ENCODE peak calls at places on chromosomes 13 and 19, in four cellular contexts. One of them, this sample, is unnamed.

GRCh38 chr13:34013061-34013460 is 195.1 kb downstream of the RFC3 start:
- DNase-seq in K562: no peak
- DNase-seq in HL-60: no peak
- DNase-seq in GM12878: no peak
- DNase-seq in this sample: no peak

GRCh38 chr19:46043519-46043918 is 2.7 kb upstream of the IGFL4 start:
- DNase-seq in K562: no peak
- DNase-seq in GM12878: no peak
- DNase-seq in HL-60: no peak
- DNase-seq in this sample: no peak

GRCh38 chr13:79246575-79246949 is 159.5 kb downstream of the RBM26 start:
- DNase-seq in GM12878: no peak
- DNase-seq in HL-60: no peak
- DNase-seq in K562: no peak
- DNase-seq in this sample: no peak

GRCh38 chr19:40284501-40285352 is at the start of gene AKT2:
- DNase-seq in HL-60: peak
- DNase-seq in GM12878: peak
- DNase-seq in K562: peak
- DNase-seq in this sample: peak

GRCh38 chr13:98813993-98814392 is 61.5 kb upstream of the SLC15A1 start:
- DNase-seq in K562: no peak
- DNase-seq in HL-60: no peak
- DNase-seq in GM12878: no peak
- DNase-seq in this sample: no peak

GRCh38 chr13:24301911-24302310 is 7.5 kb upstream of the C1QTNF9 start:
- DNase-seq in GM12878: no peak
- DNase-seq in K562: no peak
- DNase-seq in HL-60: no peak
- DNase-seq in this sample: no peak

GRCh38 chr13:103883152-103883551 is 816.9 kb upstream of the SLC10A2 start:
- DNase-seq in HL-60: peak
- DNase-seq in GM12878: no peak
- DNase-seq in K562: no peak
- DNase-seq in this sample: no peak

GRCh38 chr13:77521194-77521593 is 14.3 kb upstream of the SCEL start:
- DNase-seq in GM12878: no peak
- DNase-seq in HL-60: no peak
- DNase-seq in K562: no peak
- DNase-seq in this sample: no peak

GRCh38 chr19:16087940-16088339 is 11.6 kb downstream of the TPM4 start:
- DNase-seq in HL-60: no peak
- DNase-seq in GM12878: no peak
- DNase-seq in K562: no peak
- DNase-seq in this sample: no peak

DNA sequence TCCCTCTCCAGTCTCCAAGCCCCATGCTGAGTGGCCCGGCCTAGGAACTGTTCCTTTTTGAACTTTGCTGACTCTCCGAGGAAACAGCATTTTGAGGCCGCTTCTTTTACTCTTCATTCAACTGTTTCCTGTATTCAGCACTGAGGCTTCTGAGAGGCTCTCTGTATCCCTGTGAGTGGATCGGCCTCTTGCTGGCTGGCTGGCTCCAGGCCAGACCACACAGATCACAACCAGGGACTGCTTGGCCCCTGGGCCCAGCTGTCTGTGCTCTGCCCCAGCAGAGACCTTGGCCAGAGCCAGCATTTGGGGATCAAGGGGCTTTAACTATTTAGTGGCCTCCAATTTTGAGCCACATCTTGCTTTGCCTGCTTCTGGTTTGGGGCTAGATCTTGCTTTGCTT is 75.6 kb upstream of the KL start:
- DNase-seq in GM12878: no peak
- DNase-seq in HL-60: no peak
- DNase-seq in K562: no peak
- DNase-seq in this sample: no peak
- TF ChIP-seq SPI1 in GM12878: no peak
- TF ChIP-seq SPI1 in HL-60: no peak
- TF ChIP-seq SPI1 in K562: no peak
- TF ChIP-seq SPI1 in this sample: no peak

GRCh38 chr19:21947775-21948174 is 63.0 kb downstream of the ZNF208 start:
- DNase-seq in GM12878: no peak
- DNase-seq in HL-60: no peak
- DNase-seq in K562: peak
- DNase-seq in this sample: no peak
- TF ChIP-seq SPI1 in GM12878: no peak
- TF ChIP-seq SPI1 in HL-60: no peak
- TF ChIP-seq SPI1 in K562: no peak
- TF ChIP-seq SPI1 in this sample: no peak

DNA sequence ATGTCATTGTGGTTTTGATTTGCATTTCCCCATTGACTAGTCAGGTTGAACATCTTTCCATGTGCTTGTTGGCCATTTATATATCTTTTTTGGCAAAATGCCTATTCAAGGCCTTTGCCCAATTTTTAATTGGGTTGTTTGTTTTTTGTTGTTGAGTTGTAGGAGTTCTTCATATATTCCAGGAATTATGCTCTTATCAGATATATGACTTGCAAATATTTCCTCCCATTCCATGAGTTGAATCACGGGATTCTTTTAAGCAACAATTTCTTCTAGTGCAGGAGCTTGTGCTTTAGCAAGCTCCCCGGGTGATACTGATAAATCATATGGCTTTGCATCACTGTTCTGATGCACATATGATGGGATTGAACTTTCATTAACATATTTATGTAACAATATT is 47.0 kb upstream of the FLT1 start:
- DNase-seq in HL-60: no peak
- DNase-seq in K562: no peak
- DNase-seq in GM12878: no peak
- DNase-seq in this sample: no peak
- TF ChIP-seq SPI1 in HL-60: no peak
- TF ChIP-seq SPI1 in K562: no peak
- TF ChIP-seq SPI1 in GM12878: no peak
- TF ChIP-seq SPI1 in this sample: no peak

DNA sequence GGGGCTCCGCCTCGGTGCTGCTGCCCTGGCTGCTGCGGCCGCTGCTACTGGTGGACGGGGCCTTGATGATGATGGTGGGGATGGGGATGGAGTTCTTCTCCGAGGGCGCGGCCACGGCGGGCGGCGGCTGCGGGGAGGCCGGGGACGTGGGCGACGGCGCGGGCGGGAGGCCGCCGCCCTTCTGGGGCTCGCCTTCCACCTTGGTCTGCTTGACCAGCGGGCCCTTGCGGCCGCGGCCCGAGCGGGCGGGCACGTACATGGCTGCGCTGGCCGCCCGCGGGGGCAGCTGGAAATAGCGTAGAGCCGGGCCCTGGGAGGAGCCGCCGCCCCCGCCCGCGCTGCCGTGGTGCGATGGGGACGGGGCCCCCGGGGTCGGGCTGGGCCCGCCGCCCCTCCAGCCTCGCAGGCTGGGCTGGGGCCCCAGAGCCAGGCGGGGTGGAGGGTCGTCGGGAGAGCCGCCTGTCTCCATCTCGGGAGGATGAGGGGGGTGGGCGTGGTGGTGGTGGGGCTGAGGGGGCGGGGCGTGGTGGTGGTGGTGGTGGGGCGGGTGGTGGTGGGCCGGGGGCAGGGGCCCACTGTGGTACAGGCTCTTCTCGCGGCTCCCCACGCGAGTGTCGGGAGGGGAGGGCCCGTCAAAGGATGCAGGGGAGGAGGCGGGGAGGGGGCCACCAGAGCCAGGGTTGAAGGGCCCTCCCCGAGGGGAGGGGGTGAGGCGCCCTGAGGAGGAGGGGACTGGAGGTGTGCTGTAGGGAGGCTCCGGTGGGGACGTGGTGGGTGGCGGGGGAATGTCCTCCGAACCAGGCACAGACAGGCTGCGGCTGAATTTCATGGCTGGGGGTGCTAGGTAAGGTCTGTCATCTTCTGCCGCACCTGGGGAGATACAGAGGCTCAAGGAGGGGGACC is 19.4 kb downstream of the C19orf81 start:
- DNase-seq in K562: no peak
- DNase-seq in HL-60: no peak
- DNase-seq in GM12878: no peak
- DNase-seq in this sample: no peak
- TF ChIP-seq SPI1 in K562: no peak
- TF ChIP-seq SPI1 in HL-60: no peak
- TF ChIP-seq SPI1 in GM12878: no peak
- TF ChIP-seq SPI1 in this sample: no peak

This sample was measured in GM12891.